ENCODE peak calls at places on chromosomes 12 and 14, in eight cellular contexts. W is activated B cell treated with CpG ODN at 0.5 μM for 24 hours; V is transverse colon; C is activated CD8-positive, alpha-beta memory T cell treated with anti-CD3 and anti-CD28 coated beads for 4 hours; Y is effector CD4-positive, alpha-beta T cell; P is HL-60; M is astrocyte of the spinal cord; G is DND-41. U is an unnamed sample.

GRCh38 chr12:93632383-93632782 is 44.8 kb upstream of the CRADD start:
- DNase-seq in Y (no peak), C (no peak), P (no peak), G (no peak), W (no peak), V (no peak), M (no peak), U (no peak)

GRCh38 chr12:57583008-57583831 is 7.8 kb upstream of the PIP4K2C start:
- DNase-seq in W (peak), M (peak), Y (peak), V (peak), P (peak), G (peak), C (peak), U (peak)

GRCh38 chr14:91869556-91869955 is 2.2 kb upstream of the TC2N start:
- DNase-seq in V (no peak), M (peak), G (no peak), W (no peak), P (no peak), C (no peak), Y (no peak), U (no peak)

GRCh38 chr14:51732494-51733080 is 80.9 kb downstream of the FRMD6 start:
- DNase-seq in C (no peak), Y (no peak), V (no peak), G (no peak), M (no peak), W (no peak), P (no peak), U (no peak)

GRCh38 chr12:129701536-129702165 is 202.2 kb downstream of the TMEM132D start:
- DNase-seq in V (no peak), Y (no peak), P (no peak), W (no peak), C (no peak), M (no peak), G (no peak), U (no peak)

GRCh38 chr12:59396941-59397340 is 198.9 kb upstream of the SLC16A7 start:
- DNase-seq in P (no peak), G (no peak), W (no peak), Y (no peak), V (no peak), M (no peak), C (no peak), U (no peak)

GRCh38 chr12:19639781-19640180 is 200.5 kb downstream of the AEBP2 start:
- DNase-seq in M (no peak), C (no peak), G (no peak), P (no peak), Y (no peak), W (no peak), V (no peak), U (no peak)

GRCh38 chr14:105315211-105315721 is 718 bp downstream of the PACS2 start:
- DNase-seq in W (peak), C (no peak), Y (peak), G (peak), V (peak), P (no peak), M (no peak), U (no peak)

GRCh38 chr12:103933237-103933636 is 3.0 kb downstream of the HSP90B1 start:
- DNase-seq in Y (no peak), C (no peak), W (no peak), M (no peak), G (no peak), V (no peak), P (no peak), U (no peak)

GRCh38 chr12:112869091-112869490 is 37.7 kb upstream of the OAS1 start:
- DNase-seq in G (no peak), P (no peak), M (no peak), Y (no peak), W (no peak), V (no peak), C (no peak), U (no peak)

GRCh38 chr12:28369483-28369882 is 179.2 kb downstream of the CCDC91 start:
- DNase-seq in V (no peak), G (peak), C (no peak), P (no peak), Y (no peak), W (no peak), M (no peak), U (no peak)

GRCh38 chr14:55125403-55125802 is 3.6 kb upstream of the LGALS3 start:
- DNase-seq in P (peak), Y (no peak), G (no peak), M (no peak), W (no peak), V (peak), C (no peak), U (no peak)

GRCh38 chr12:100331871-100332270 is 25.0 kb upstream of the SLC17A8 start:
- DNase-seq in G (no peak), Y (no peak), P (no peak), M (no peak), C (no peak), W (no peak), V (no peak), U (no peak)

GRCh38 chr12:19547258-19547657 is 108.0 kb downstream of the AEBP2 start:
- DNase-seq in Y (no peak), M (peak), G (no peak), C (no peak), V (no peak), P (no peak), W (no peak), U (no peak)

GRCh38 chr12:32400114-32400672 is 835 bp downstream of the FGD4 start:
- DNase-seq in V (peak), W (no peak), P (no peak), M (no peak), C (no peak), G (no peak), Y (no peak), U (no peak)

GRCh38 chr14:89773644-89774316 is 180.8 kb downstream of the EFCAB11 start:
- DNase-seq in G (peak), W (peak), V (peak), M (peak), Y (peak), P (peak), C (peak), U (no peak)

GRCh38 chr14:61889914-61890351 is 127.7 kb downstream of the SNAPC1 start:
- DNase-seq in V (no peak), C (no peak), Y (no peak), G (peak), M (no peak), P (no peak), W (peak), U (no peak)

U was measured in neural crest cell.